ENCODE peak calls at places on chromosomes 3 and 15, in four cellular contexts. P, R, E and Y are unnamed samples.

GRCh38 chr15:41969851-41970431 is 2.4 kb downstream of the EHD4 start:
- DNase-seq in E (no peak), P (no peak), R (no peak), Y (peak; percentile 22)

GRCh38 chr3:104460477-104461406 is 906.0 kb upstream of the ALCAM start:
- DNase-seq in R (no peak), P (no peak), E (no peak), Y (no peak)

GRCh38 chr3:142888099-142888483 is 792 bp downstream of the PCOLCE2 start:
- DNase-seq in E (no peak), P (peak; percentile 12), R (no peak), Y (no peak)

GRCh38 chr3:107369791-107370190 is 7.4 kb upstream of the CCDC54 start:
- DNase-seq in R (no peak), P (no peak), E (no peak), Y (no peak)

GRCh38 chr3:86958534-86958933 is 32.4 kb downstream of the VGLL3 start:
- DNase-seq in R (no peak), P (no peak), E (no peak), Y (no peak)

GRCh38 chr3:112111785-112112402 is 21.2 kb downstream of the GCSAM start:
- DNase-seq in P (peak; percentile 65), R (peak; percentile 66), E (no peak), Y (peak; percentile 74)

GRCh38 chr15:74845208-74845568 is 2.2 kb upstream of the ULK3 start:
- DNase-seq in R (no peak), P (no peak), E (no peak), Y (no peak)

GRCh38 chr3:67655364-67656121 is 1.1 kb upstream of the SUCLG2 start:
- DNase-seq in P (peak; percentile 30), E (peak; percentile 18), R (peak; percentile 15), Y (peak; percentile 78)

DNA sequence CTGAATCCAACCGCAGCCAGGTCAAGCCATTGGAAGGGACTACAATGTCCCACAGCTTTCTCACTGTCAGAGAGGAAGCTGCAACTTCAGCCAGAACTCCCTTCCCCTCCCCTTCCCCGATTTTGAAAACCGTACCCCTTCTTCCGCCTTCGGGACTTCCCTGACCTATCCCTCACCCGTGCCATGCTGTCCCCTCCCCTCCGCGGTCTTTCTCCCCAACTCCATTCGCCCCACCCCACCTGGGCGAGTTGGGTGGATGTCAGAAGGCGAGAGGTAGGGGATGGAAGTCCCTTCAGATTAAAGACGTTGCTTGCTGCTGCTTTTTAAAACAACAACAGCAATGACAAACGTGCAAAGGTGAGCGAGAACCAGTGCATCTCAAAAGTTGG is 723 bp downstream of the CPNE4 start:
- DNase-seq in P (no peak), R (no peak), E (no peak), Y (no peak)
- H3K27me3 ChIP-seq in P (peaks cover 8% of the 10 kb centered on the region), R (no peaks in the 10 kb centered on the region), E (peaks cover 24% of the 10 kb centered on the region), Y (no peaks in the 10 kb centered on the region)

DNA sequence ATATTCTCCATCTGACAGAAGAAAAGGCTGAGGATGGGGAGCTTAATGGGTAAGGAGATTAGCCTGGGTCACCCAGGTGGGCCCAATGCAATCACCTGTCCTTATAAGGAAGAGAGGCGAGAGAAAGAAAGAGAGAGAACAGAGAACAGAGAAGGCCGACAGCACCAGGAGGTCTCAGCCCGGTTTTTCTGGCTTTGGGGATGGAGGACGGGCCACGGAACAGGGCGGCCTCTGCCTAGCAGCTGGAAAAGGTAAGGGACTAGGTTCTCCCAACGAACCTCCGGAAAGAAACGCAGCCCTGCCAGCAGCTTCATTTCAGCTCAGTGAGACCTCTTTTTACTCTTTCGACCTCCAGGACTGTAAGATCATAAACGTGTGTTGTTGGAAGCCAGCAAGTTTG is 196.0 kb upstream of the LYSMD4 start:
- DNase-seq in P (no peak), R (no peak), E (no peak), Y (no peak)
- H3K27me3 ChIP-seq in P (no peaks in the 10 kb centered on the region), R (no peaks in the 10 kb centered on the region), E (no peaks in the 10 kb centered on the region), Y (no peaks in the 10 kb centered on the region)

GRCh38 chr3:100533176-100533575 is 40.8 kb downstream of the TMEM45A start:
- DNase-seq in P (no peak), E (no peak), R (no peak), Y (no peak)

GRCh38 chr3:100535610-100535943 is 43.2 kb downstream of the TMEM45A start:
- DNase-seq in P (no peak), R (no peak), E (no peak), Y (no peak)

GRCh38 chr3:100531093-100531492 is 38.7 kb downstream of the TMEM45A start:
- DNase-seq in R (no peak), P (no peak), E (no peak), Y (no peak)

GRCh38 chr3:100536093-100536492 is 43.7 kb downstream of the TMEM45A start:
- DNase-seq in E (no peak), R (no peak), P (no peak), Y (no peak)

DNA sequence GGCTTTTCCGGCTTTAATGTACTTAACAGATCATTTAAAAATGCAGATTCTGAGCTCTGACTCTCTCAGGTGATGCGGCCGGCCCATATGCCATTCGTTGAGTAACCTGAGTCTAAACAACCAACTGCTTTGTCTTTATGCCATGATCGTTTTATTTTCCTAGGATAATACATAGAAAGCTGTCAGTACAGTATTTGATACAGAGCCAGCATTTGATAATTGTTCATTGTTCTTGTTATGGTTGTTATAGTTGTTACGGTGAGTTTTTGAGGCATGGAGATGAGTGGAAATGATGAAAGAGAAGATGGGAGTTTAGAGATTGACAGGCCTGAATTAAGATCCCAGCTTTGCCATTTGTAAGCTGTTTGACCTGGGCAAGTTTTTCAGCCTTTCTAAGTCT is 40.0 kb downstream of the TMEM45A start:
- DNase-seq in R (no peak), P (no peak), E (no peak), Y (no peak)
- H3K27me3 ChIP-seq in R (no peaks in the 10 kb centered on the region), P (no peaks in the 10 kb centered on the region), E (no peaks in the 10 kb centered on the region), Y (no peaks in the 10 kb centered on the region)

DNA sequence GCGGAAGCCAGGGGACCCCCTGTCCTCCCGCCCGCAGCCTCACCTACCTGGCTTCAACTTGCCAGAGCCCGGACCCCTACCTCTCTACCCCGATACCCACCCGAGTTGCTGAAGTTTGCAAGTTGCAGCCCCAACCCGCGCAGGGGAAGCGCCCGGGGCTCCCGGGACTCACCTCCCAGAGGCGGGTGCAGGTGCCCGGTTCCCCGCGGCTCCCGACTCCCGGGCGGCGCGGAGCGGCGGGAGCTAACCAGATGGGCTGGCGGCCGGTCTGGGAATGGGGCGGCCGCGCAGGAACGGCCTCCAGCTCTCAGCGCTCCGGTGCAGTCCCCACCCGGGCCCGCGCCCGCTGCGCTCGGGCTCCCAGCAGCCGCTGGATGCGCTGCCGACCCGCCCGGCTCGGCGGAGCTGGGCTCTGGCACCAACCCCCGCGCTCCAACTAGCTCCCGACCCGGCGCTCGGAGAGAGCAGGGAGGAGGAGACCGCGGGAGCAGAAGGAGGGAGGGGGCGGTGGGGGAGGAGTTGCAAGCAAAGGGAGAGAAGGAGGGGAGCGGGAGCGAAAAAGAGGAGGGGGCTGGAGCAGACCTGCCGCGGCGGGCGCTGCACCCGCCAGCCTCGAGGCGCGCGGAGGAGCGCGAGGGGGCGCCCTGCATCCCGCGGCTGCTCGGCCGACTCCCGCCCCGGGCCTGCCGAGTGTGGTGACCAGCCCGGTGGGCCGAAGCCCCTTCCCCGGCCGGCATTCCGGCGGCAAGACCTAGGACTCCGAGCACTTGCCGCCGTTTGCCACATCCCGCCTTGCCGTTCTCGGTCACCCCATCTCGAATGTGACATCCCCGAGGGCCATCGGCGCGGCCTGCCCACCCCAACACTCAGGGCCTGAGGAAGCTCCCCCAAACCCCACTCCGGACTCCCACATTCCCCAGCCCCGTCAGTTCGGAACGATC is at the start of gene SEMA5B:
- DNase-seq in P (peak; percentile 42), R (no peak), E (peak; percentile 21), Y (no peak)
- H3K27me3 ChIP-seq in P (no peaks in the 10 kb centered on the region), R (no peaks in the 10 kb centered on the region), E (no peaks in the 10 kb centered on the region), Y (no peaks in the 10 kb centered on the region)

DNA sequence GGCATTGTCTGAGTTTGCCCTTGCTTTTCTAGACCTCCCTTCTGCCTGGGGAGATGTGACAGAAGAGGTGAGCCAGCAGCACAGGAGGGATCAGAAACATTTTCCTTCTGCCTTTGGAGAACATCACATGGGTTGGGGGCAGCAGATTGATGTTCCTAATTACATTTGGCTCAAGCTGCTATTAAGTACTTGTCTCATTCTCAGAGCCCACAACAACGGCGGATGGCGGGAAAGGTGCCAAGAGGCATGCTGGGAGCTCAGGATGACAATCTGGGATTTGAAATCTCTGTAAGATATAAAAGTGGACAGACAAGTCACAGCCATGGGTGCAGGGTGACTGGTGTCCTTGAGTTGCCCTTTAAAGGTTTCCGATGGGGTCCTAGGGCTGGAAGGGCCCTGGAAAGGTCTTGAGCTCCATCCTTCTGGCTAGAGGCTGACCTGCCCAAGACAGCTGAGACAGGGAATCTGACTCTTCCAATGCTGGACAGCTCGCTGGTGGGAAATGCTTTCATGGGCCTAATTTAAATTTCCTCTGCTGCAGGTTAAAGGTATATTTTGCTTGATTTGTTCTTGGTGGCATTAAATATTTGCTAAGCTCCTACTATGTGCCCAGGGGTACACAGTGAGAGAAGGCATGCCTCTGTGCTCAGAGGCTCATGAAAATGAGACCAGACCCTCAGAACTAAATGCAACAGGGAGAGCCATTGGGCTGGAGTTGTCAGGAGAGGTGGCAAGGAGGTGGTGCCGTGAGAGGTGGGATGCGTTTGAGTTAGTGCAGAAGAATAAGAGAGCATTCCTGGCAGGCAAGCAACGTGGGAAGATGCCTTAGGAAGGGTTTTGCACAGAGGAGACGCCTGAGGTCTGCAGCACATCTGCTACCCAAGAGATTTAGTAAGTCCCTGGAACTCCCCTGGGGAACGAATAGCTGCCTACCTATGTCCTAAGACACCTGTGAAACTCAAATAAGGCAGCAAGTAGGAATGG is 2.2 kb upstream of the CORO2B start:
- DNase-seq in E (no peak), R (no peak), P (no peak), Y (no peak)
- H3K27me3 ChIP-seq in E (no peaks in the 10 kb centered on the region), R (no peaks in the 10 kb centered on the region), P (no peaks in the 10 kb centered on the region), Y (peaks cover 8% of the 10 kb centered on the region)